ENCODE peak calls at places on chromosomes 3 and 15, in four cellular contexts. One of them, this sample, is unnamed.

GRCh38 chr3:33096103-33096868 is 660 bp downstream of the GLB1 start:
- DNase-seq in posterior cingulate gyrus: peak; percentile 38
- DNase-seq in NCI-H526: peak; percentile 6
- DNase-seq in mesenchymal stem cell: peak; percentile 54
- DNase-seq in this sample: peak; percentile 66

GRCh38 chr3:14680115-14680514 is 5.2 kb downstream of the C3orf20 start:
- DNase-seq in NCI-H526: no peak
- DNase-seq in posterior cingulate gyrus: no peak
- DNase-seq in mesenchymal stem cell: no peak
- DNase-seq in this sample: no peak

GRCh38 chr3:13644341-13645082 is 95.6 kb downstream of the FBLN2 start:
- DNase-seq in posterior cingulate gyrus: no peak
- DNase-seq in mesenchymal stem cell: no peak
- DNase-seq in NCI-H526: no peak
- DNase-seq in this sample: no peak

GRCh38 chr15:78766041-78766440 is 45.2 kb downstream of the ADAMTS7 start:
- DNase-seq in NCI-H526: no peak
- DNase-seq in posterior cingulate gyrus: no peak
- DNase-seq in mesenchymal stem cell: no peak
- DNase-seq in this sample: no peak

GRCh38 chr3:57530071-57530608 is 14.0 kb downstream of the DNAH12 start:
- DNase-seq in mesenchymal stem cell: no peak
- DNase-seq in posterior cingulate gyrus: no peak
- DNase-seq in NCI-H526: no peak
- DNase-seq in this sample: no peak

GRCh38 chr3:46927718-46928073 is 48.8 kb downstream of the CCDC12 start:
- DNase-seq in posterior cingulate gyrus: no peak
- DNase-seq in NCI-H526: no peak
- DNase-seq in mesenchymal stem cell: no peak
- DNase-seq in this sample: no peak

GRCh38 chr3:42071720-42072582 is 19.2 kb upstream of the TRAK1 start:
- DNase-seq in mesenchymal stem cell: peak; percentile 84
- DNase-seq in posterior cingulate gyrus: peak; percentile 64
- DNase-seq in NCI-H526: peak; percentile 5
- DNase-seq in this sample: peak; percentile 64

GRCh38 chr3:64650710-64651109 is 37.1 kb downstream of the ADAMTS9 start:
- DNase-seq in NCI-H526: no peak
- DNase-seq in posterior cingulate gyrus: no peak
- DNase-seq in mesenchymal stem cell: peak; percentile 61
- DNase-seq in this sample: no peak

GRCh38 chr3:160454995-160455394 is 5.4 kb upstream of the TRIM59 start:
- DNase-seq in NCI-H526: no peak
- DNase-seq in mesenchymal stem cell: no peak
- DNase-seq in posterior cingulate gyrus: no peak
- DNase-seq in this sample: no peak

GRCh38 chr3:7543294-7543693 is 682.4 kb downstream of the GRM7 start:
- DNase-seq in NCI-H526: no peak
- DNase-seq in mesenchymal stem cell: no peak
- DNase-seq in posterior cingulate gyrus: no peak
- DNase-seq in this sample: no peak

GRCh38 chr3:175426805-175427204 is 567.7 kb downstream of the NAALADL2 start:
- DNase-seq in mesenchymal stem cell: no peak
- DNase-seq in NCI-H526: no peak
- DNase-seq in posterior cingulate gyrus: no peak
- DNase-seq in this sample: no peak

GRCh38 chr15:76503121-76503520 is 166.5 kb downstream of the ISL2 start:
- DNase-seq in posterior cingulate gyrus: no peak
- DNase-seq in NCI-H526: no peak
- DNase-seq in mesenchymal stem cell: no peak
- DNase-seq in this sample: no peak

This sample was measured in substantia nigra.